ENCODE peak calls at places on chromosomes 4 and X, in five cellular contexts. X is A549, J is heart left ventricle, E is tibial nerve, F is breast epithelium. A is an unnamed sample.

GRCh38 chrX:51860679-51861078 is 32.7 kb upstream of the MAGED1 start:
- DNase-seq in X (no peak), J (no peak), E (no peak), F (no peak), A (no peak)

GRCh38 chrX:149286940-149287349 is 218.2 kb downstream of the IDS start:
- DNase-seq in X (peak; percentile 35), J (no peak), E (no peak), F (no peak), A (peak; percentile 28)

GRCh38 chr4:31059753-31060522 is 339.8 kb downstream of the PCDH7 start:
- DNase-seq in X (no peak), J (no peak), E (no peak), F (no peak), A (no peak)

GRCh38 chr4:105622269-105622668 is 69.8 kb downstream of the ARHGEF38 start:
- DNase-seq in X (no peak), J (peak; percentile 27), E (no peak), F (no peak), A (no peak)

GRCh38 chrX:119686087-119686639 is 6.8 kb downstream of the SEPTIN6 start:
- DNase-seq in X (no peak), J (no peak), E (no peak), F (no peak), A (no peak)

GRCh38 chr4:93829531-93830089 is 1.1 kb downstream of the ATOH1 start:
- DNase-seq in X (no peak), J (no peak), E (no peak), F (no peak), A (no peak)

GRCh38 chr4:6381571-6382123 is 90.8 kb downstream of the PPP2R2C start:
- DNase-seq in X (no peak), J (peak; percentile 5), E (no peak), F (no peak), A (no peak)

GRCh38 chr4:1361391-1361790 is 14.4 kb downstream of the UVSSA start:
- DNase-seq in X (no peak), J (no peak), E (no peak), F (no peak), A (no peak)

GRCh38 chrX:63421411-63421810 is 70.3 kb upstream of the SPIN4 start:
- DNase-seq in X (no peak), J (no peak), E (no peak), F (no peak), A (no peak)

GRCh38 chr4:77734928-77735327 is 84.2 kb downstream of the CNOT6L start:
- DNase-seq in X (no peak), J (no peak), E (no peak), F (no peak), A (no peak)

GRCh38 chrX:18574591-18574990 is 97.3 kb downstream of the RS1 start:
- DNase-seq in X (no peak), J (peak; percentile 47), E (peak; percentile 20), F (no peak), A (peak; percentile 4)

GRCh38 chr4:125266901-125267601 is 47.7 kb upstream of the FAT4 start:
- DNase-seq in X (no peak), J (no peak), E (no peak), F (no peak), A (no peak)

GRCh38 chrX:56794831-56795230 is 65.8 kb downstream of the NBDY start:
- DNase-seq in X (no peak), J (no peak), E (no peak), F (no peak), A (peak; percentile 57)

GRCh38 chr4:155639674-155640529 is 26.7 kb upstream of the GUCY1A1 start:
- DNase-seq in X (no peak), J (no peak), E (no peak), F (no peak), A (no peak)

GRCh38 chr4:7045961-7046921 is 3.1 kb downstream of the TADA2B start:
- DNase-seq in X (no peak), J (peak; percentile 14), E (no peak), F (no peak), A (peak; percentile 63)

GRCh38 chrX:24277405-24277804 is 36.5 kb downstream of the SUPT20HL2 start:
- DNase-seq in X (no peak), J (no peak), E (no peak), F (no peak), A (no peak)

GRCh38 chrX:50812995-50813842 is 775 bp downstream of the SHROOM4 start:
- DNase-seq in X (peak; percentile 9), J (peak; percentile 53), E (no peak), F (no peak), A (peak; percentile 40)

GRCh38 chr4:157204634-157205244 is 15.8 kb upstream of the GRIA2 start:
- DNase-seq in X (peak; percentile 35), J (no peak), E (no peak), F (no peak), A (no peak)

GRCh38 chr4:105451346-105451745 is 22.5 kb downstream of the PPA2 start:
- DNase-seq in X (no peak), J (no peak), E (no peak), F (no peak), A (no peak)

GRCh38 chrX:12972239-12972638 is 2.7 kb upstream of the TMSB4X start:
- DNase-seq in X (no peak), J (no peak), E (no peak), F (no peak), A (no peak)

GRCh38 chrX:46500054-46500453 is 45.2 kb downstream of the ZNF674 start:
- DNase-seq in X (no peak), J (no peak), E (no peak), F (no peak), A (no peak)

GRCh38 chrX:39226307-39226706 is 425.0 kb downstream of the MID1IP1 start:
- DNase-seq in X (no peak), J (no peak), E (no peak), F (no peak), A (no peak)

GRCh38 chr4:78928835-78929234 is 10.4 kb downstream of the PAQR3 start:
- DNase-seq in X (no peak), J (no peak), E (no peak), F (no peak), A (no peak)

GRCh38 chr4:176953021-176953420 is 160.3 kb upstream of the VEGFC start:
- DNase-seq in X (no peak), J (no peak), E (no peak), F (no peak), A (no peak)

GRCh38 chr4:76955187-76955586 is 5.6 kb downstream of the SEPTIN11 start:
- DNase-seq in X (no peak), J (no peak), E (no peak), F (no peak), A (no peak)

GRCh38 chr4:182862921-182863320 is 54.3 kb downstream of the DCTD start:
- DNase-seq in X (no peak), J (no peak), E (no peak), F (no peak), A (peak; percentile 95)

GRCh38 chr4:22688236-22688635 is 4.5 kb upstream of the GBA3 start:
- DNase-seq in X (no peak), J (no peak), E (no peak), F (no peak), A (no peak)

GRCh38 chrX:46597208-46597607 is 23.6 kb downstream of the CHST7 start:
- DNase-seq in X (no peak), J (no peak), E (no peak), F (no peak), A (no peak)

GRCh38 chr4:6509587-6509986 is 37.2 kb upstream of the PPP2R2C start:
- DNase-seq in X (peak; percentile 21), J (no peak), E (no peak), F (no peak), A (no peak)

GRCh38 chr4:67714248-67714583 is 13.3 kb upstream of the UBA6 start:
- DNase-seq in X (no peak), J (no peak), E (no peak), F (no peak), A (peak; percentile 70)

GRCh38 chrX:39445336-39445735 is 644.1 kb downstream of the MID1IP1 start:
- DNase-seq in X (no peak), J (no peak), E (no peak), F (no peak), A (peak; percentile 18)

GRCh38 chrX:120791013-120791643 is 84.5 kb downstream of the CT47B1 start:
- DNase-seq in X (no peak), J (peak; percentile 72), E (peak; percentile 16), F (peak; percentile 18), A (peak; percentile 17)

GRCh38 chrX:56729152-56729557 is at the start of gene NBDY:
- DNase-seq in X (peak; percentile 26), J (peak; percentile 38), E (no peak), F (peak; percentile 21), A (peak; percentile 44)

DNA sequence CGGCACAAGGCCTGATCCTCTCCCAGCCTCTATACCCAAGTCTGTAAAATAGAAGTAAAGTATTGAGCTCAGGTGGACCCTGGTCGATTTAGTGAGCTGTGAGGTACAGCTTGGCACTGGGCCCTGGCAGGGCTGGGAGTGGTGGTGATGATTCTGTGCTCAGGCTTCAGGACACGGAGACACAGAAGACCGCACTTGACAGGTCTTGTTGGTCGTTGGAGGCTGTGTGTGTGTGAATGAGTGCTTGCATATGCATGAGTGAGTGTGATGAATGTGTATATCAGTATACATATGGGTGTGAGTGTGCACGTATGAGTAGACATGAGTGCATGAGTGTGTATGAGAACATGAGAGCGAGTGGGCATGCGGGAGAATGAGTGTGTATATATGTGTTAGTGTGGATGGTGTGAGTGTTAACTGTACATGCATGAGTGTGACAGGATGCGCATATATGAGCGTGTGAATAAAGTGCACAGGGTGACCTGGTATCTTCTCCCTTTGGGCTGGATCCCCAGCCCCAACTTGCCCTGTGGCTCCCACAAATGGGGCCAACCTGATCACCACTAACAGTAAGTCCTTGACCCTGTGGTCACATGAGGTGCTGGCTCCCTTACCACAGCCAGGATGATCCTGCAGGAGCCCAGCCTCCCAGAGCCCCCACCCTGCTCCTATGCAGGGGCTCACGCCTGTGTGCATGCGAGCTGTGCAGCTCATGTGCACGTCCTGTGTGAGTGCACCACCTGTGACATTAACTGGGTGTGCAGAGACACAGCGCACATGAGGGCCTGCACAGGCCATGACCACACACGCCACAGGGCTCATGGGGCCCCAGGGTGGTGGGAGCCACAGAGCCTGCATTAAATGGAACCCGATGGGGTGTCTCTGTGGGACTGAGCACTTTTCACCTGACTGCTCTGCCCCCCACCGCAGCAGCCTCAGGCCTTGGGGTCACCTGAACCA is 20.8 kb downstream of the SH3BP2 start:
- DNase-seq in X (no peak), J (no peak), E (no peak), F (no peak), A (no peak)
- H3K4me1 ChIP-seq in X (no peaks in the 10 kb centered on the region), J (peaks cover 50% of the 10 kb centered on the region), E (no peaks in the 10 kb centered on the region), F (peaks cover 7% of the 10 kb centered on the region), A (peaks cover 19% of the 10 kb centered on the region)

GRCh38 chr4:10172278-10173038 is 55.9 kb upstream of the WDR1 start:
- DNase-seq in X (no peak), J (no peak), E (no peak), F (no peak), A (no peak)
- H3K27ac ChIP-seq in X (no peak overlapping the region), J (peak overlapping the region; percentile 56), E (no peak overlapping the region), F (peak overlapping the region; percentile 43), A (peak overlapping the region; percentile 74)

GRCh38 chrX:66039916-66040315 is at the start of gene VSIG4:
- DNase-seq in X (no peak), J (no peak), E (peak; percentile 13), F (no peak), A (no peak)
- TF ChIP-seq POLR2A in X (no peak), J (no peak), E (no peak), F (no peak), A (no peak)

DNA sequence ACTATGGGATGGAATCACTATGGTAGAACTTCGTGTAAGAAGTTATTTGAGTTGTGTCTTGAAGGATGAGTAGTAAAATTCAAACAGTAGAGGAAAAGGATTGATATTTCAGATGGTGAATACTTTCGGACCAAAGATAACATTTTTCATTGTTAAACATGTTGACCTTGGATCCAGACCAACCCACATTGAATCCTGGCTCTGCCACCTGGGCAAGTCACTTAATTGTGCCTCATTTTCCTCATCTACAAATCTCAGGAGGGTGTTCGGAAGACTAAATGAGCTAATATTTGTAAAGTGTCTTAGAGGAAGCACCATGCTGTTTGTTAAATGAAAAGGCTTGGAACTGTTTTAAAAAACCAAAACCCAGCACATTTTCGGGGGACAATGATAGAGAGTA is 1.4 kb upstream of the AIFM1 start:
- DNase-seq in X (no peak), J (no peak), E (no peak), F (no peak), A (no peak)
- H3K4me1 ChIP-seq in X (peaks cover 26% of the 10 kb centered on the region), J (peaks cover 14% of the 10 kb centered on the region), E (no peaks in the 10 kb centered on the region), F (no peaks in the 10 kb centered on the region), A (no peaks in the 10 kb centered on the region)

A was measured in thyroid gland.